ENCODE peak calls at places on chromosomes 5 and 9, in four cellular contexts. One of them, this sample, is unnamed.
A peak's percentile ranks its signal among the peaks of the same experiment; 100 is the strongest.

GRCh38 chr9:136525841-136526499 is 19.9 kb downstream of the NOTCH1 start:
- DNase-seq in HepG2: peak; percentile 68
- DNase-seq in K562: no peak
- DNase-seq in GM12878: no peak
- DNase-seq in this sample: no peak

GRCh38 chr5:178590141-178590923 is at the start of gene COL23A1:
- DNase-seq in K562: peak; percentile 68
- DNase-seq in GM12878: no peak
- DNase-seq in HepG2: no peak
- DNase-seq in this sample: no peak

GRCh38 chr9:74498616-74499095 is 1.5 kb downstream of the RORB start:
- DNase-seq in K562: no peak
- DNase-seq in HepG2: no peak
- DNase-seq in GM12878: no peak
- DNase-seq in this sample: no peak

GRCh38 chr9:126678989-126679388 is 65.3 kb downstream of the LMX1B start:
- DNase-seq in HepG2: no peak
- DNase-seq in K562: no peak
- DNase-seq in GM12878: no peak
- DNase-seq in this sample: no peak

GRCh38 chr9:127746959-127747569 is 12.0 kb upstream of the TOR2A start:
- DNase-seq in GM12878: no peak
- DNase-seq in K562: no peak
- DNase-seq in HepG2: no peak
- DNase-seq in this sample: no peak

GRCh38 chr5:127513571-127513970 is 3.9 kb upstream of the PRRC1 start:
- DNase-seq in K562: no peak
- DNase-seq in HepG2: no peak
- DNase-seq in GM12878: no peak
- DNase-seq in this sample: no peak

GRCh38 chr5:73336366-73336765 is 112.2 kb downstream of the FOXD1 start:
- DNase-seq in HepG2: no peak
- DNase-seq in K562: no peak
- DNase-seq in GM12878: no peak
- DNase-seq in this sample: no peak

GRCh38 chr5:14265574-14265973 is 122.4 kb downstream of the TRIO start:
- DNase-seq in K562: no peak
- DNase-seq in HepG2: peak; percentile 53
- DNase-seq in GM12878: no peak
- DNase-seq in this sample: peak; percentile 70

GRCh38 chr9:110065527-110065926 is 142.4 kb downstream of the C9orf152 start:
- DNase-seq in HepG2: no peak
- DNase-seq in K562: no peak
- DNase-seq in GM12878: no peak
- DNase-seq in this sample: no peak

GRCh38 chr5:29085142-29085541 is 2046.8 kb upstream of the CDH9 start:
- DNase-seq in K562: no peak
- DNase-seq in GM12878: no peak
- DNase-seq in HepG2: no peak
- DNase-seq in this sample: no peak

GRCh38 chr5:83265318-83265717 is 188.0 kb downstream of the XRCC4 start:
- DNase-seq in HepG2: peak; percentile 33
- DNase-seq in GM12878: no peak
- DNase-seq in K562: no peak
- DNase-seq in this sample: peak; percentile 63

DNA sequence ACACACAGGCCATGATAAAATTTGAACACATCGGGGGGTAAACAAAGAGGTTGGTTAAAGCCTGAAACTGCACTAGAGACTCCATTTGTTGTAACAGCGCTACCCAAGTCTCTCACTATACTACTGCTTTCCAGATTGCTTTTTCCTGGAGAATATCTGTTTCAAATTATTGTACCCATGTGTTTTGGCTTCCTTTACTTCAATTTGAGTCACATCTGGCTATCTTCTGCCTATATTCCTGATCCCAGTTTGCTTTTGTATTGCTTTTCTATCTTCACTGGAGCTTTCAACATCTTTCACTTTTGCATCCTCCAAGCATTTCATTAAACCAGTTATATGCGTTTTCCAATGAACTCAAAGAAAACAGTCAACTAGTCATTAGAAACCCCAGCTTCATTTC is 404.7 kb downstream of the MLLT3 start:
- DNase-seq in HepG2: no peak
- DNase-seq in GM12878: no peak
- DNase-seq in K562: no peak
- DNase-seq in this sample: no peak
- TF ChIP-seq POLR2AphosphoS2 in HepG2: no peak
- TF ChIP-seq POLR2AphosphoS2 in GM12878: no peak
- TF ChIP-seq POLR2AphosphoS2 in K562: no peak
- TF ChIP-seq POLR2AphosphoS2 in this sample: no peak

GRCh38 chr9:93261281-93261680 is 77.3 kb downstream of the WNK2 start:
- DNase-seq in GM12878: no peak
- DNase-seq in K562: no peak
- DNase-seq in HepG2: no peak
- DNase-seq in this sample: no peak

GRCh38 chr9:93261735-93262523 is 78.0 kb downstream of the WNK2 start:
- DNase-seq in K562: no peak
- DNase-seq in HepG2: no peak
- DNase-seq in GM12878: no peak
- DNase-seq in this sample: no peak

GRCh38 chr9:93264338-93265125 is 80.6 kb downstream of the WNK2 start:
- DNase-seq in GM12878: no peak
- DNase-seq in HepG2: no peak
- DNase-seq in K562: peak; percentile 3
- DNase-seq in this sample: no peak

GRCh38 chr9:93263334-93264229 is 79.6 kb downstream of the WNK2 start:
- DNase-seq in GM12878: no peak
- DNase-seq in HepG2: no peak
- DNase-seq in K562: peak; percentile 53
- DNase-seq in this sample: no peak

GRCh38 chr9:93262537-93263310 is 78.8 kb downstream of the WNK2 start:
- DNase-seq in HepG2: no peak
- DNase-seq in GM12878: no peak
- DNase-seq in K562: no peak
- DNase-seq in this sample: no peak
- TF ChIP-seq POLR2AphosphoS2 in HepG2: no peak
- TF ChIP-seq POLR2AphosphoS2 in GM12878: no peak
- TF ChIP-seq POLR2AphosphoS2 in K562: no peak
- TF ChIP-seq POLR2AphosphoS2 in this sample: no peak

GRCh38 chr5:18219241-18219640 is 585.0 kb downstream of the TAF11L14 start:
- DNase-seq in K562: no peak
- DNase-seq in GM12878: no peak
- DNase-seq in HepG2: no peak
- DNase-seq in this sample: no peak

GRCh38 chr5:18216016-18216415 is 581.8 kb downstream of the TAF11L14 start:
- DNase-seq in HepG2: no peak
- DNase-seq in GM12878: no peak
- DNase-seq in K562: no peak
- DNase-seq in this sample: no peak

GRCh38 chr5:18220631-18221030 is 586.4 kb downstream of the TAF11L14 start:
- DNase-seq in K562: no peak
- DNase-seq in GM12878: no peak
- DNase-seq in HepG2: no peak
- DNase-seq in this sample: no peak

DNA sequence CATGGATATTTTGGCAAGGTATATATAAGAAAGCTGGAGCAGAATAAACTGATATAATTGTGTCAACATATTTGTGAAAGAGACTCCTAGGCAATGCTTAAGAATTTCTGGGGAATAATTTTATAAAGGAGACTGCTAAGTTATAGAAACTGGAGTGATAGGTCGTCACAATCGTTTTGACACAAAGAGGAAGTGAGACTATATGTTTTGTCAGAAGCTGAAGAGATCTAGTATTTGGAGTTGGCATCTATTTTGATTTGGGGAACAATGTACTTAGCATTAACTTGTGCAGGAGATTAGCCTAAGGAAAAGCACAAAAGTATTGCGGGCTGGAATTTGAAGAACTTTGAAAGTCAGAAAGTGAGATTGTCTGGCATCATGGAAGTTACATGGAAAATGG is 582.5 kb downstream of the TAF11L14 start:
- DNase-seq in GM12878: no peak
- DNase-seq in HepG2: no peak
- DNase-seq in K562: no peak
- DNase-seq in this sample: no peak
- TF ChIP-seq POLR2AphosphoS2 in GM12878: no peak
- TF ChIP-seq POLR2AphosphoS2 in HepG2: no peak
- TF ChIP-seq POLR2AphosphoS2 in K562: no peak
- TF ChIP-seq POLR2AphosphoS2 in this sample: no peak

DNA sequence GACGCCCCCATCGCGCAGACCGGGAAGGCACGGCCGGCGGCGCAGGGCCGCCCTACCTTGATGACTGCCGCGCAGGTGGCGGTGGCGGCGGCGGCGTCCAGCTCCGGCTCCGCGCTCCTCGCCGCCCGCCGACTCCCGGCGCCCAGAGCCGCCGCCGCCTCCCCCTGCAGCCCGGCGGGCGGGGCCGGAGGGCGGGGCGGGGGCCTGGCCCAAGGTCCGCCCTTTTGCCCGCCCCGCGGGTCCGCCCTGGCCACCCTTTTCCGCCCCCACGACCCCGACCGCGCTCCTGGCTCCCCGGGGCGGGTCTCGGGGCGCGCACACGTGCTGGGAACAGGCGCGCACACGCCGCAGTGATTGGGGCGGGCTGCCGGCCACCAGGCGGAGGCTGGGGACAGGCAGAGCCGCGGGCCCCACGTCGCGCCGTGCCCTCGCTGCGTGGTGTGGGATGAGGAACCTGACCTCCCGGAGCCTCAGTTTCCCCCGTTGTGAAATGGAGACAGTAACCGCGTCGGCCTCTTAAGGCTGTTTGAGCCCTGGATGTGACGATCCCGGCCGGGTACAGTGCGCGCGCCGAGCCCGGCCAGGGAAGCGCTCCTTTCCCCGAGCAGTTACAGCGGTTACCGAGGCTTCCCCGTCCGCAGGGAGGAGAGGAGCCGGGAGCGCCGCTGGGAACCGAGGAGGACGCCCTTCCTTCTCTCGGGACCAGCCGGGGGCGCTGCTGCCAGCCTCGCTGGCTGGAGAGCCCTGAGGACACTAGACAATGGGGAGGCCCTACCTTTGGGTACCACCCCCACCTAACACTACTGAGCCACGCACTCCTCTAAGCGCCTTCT is at the start of gene CORO2A:
- DNase-seq in K562: peak; percentile 97
- DNase-seq in GM12878: no peak
- DNase-seq in HepG2: peak; percentile 67
- DNase-seq in this sample: peak; percentile 71
- TF ChIP-seq POLR2AphosphoS2 in K562: no peak
- TF ChIP-seq POLR2AphosphoS2 in GM12878: no peak
- TF ChIP-seq POLR2AphosphoS2 in HepG2: no peak
- TF ChIP-seq POLR2AphosphoS2 in this sample: no peak